ENCODE peak calls at places on chromosomes 1 and 21, in six cellular contexts. A is Calu3, E is NCI-H1092, X is amniotic epithelial cell, H is GM10248, S is WTC11. G is an unnamed sample.
A peak's percentile ranks its signal among the peaks of the same experiment; 100 is the strongest.

GRCh38 chr1:19202396-19202795 is 7.7 kb downstream of the UBR4 start:
- DNase-seq in E (no peak), X (peak; percentile 63), H (no peak), S (no peak), A (no peak), G (no peak)

GRCh38 chr1:25610822-25611630 is 5.6 kb upstream of the MAN1C1 start:
- DNase-seq in X (no peak), S (no peak), H (no peak), E (no peak), A (no peak), G (no peak)

GRCh38 chr1:218366322-218367052 is 21.4 kb downstream of the TGFB2 start:
- DNase-seq in X (no peak), H (no peak), A (no peak), E (peak; percentile 79), S (no peak), G (peak; percentile 61)

GRCh38 chr1:168636642-168637111 is 60.3 kb downstream of the XCL1 start:
- DNase-seq in X (peak; percentile 46), A (peak; percentile 65), S (no peak), H (no peak), E (no peak), G (no peak)

GRCh38 chr1:56577859-56578663 is 1.3 kb downstream of the PLPP3 start:
- DNase-seq in A (peak; percentile 65), S (peak; percentile 60), E (peak; percentile 57), X (peak; percentile 57), H (peak; percentile 32), G (peak; percentile 73)

GRCh38 chr1:48790397-48790796 is 13.7 kb upstream of the BEND5 start:
- DNase-seq in A (no peak), S (no peak), E (no peak), H (peak; percentile 17), X (no peak), G (no peak)

GRCh38 chr21:23541571-23541970 is 2065.7 kb downstream of the MRPL39 start:
- DNase-seq in A (no peak), H (no peak), E (no peak), S (no peak), X (no peak), G (no peak)

GRCh38 chr1:18989176-18989799 is 32.8 kb upstream of the IFFO2 start:
- DNase-seq in A (no peak), E (no peak), X (no peak), S (no peak), H (no peak), G (no peak)

GRCh38 chr1:234962340-234962989 is 166.2 kb downstream of the TOMM20 start:
- DNase-seq in E (no peak), X (peak; percentile 100), S (no peak), A (no peak), H (peak; percentile 67), G (no peak)

GRCh38 chr1:247445775-247446364 is 12.0 kb downstream of the OR2B11 start:
- DNase-seq in A (no peak), H (no peak), E (no peak), X (no peak), S (no peak), G (no peak)

GRCh38 chr21:43352568-43353281 is 74.2 kb downstream of the SIK1 start:
- DNase-seq in E (no peak), X (peak; percentile 55), H (peak; percentile 87), S (no peak), A (no peak), G (no peak)

GRCh38 chr1:225877570-225877969 is 4.6 kb downstream of the TMEM63A start:
- DNase-seq in S (peak; percentile 72), E (peak; percentile 21), X (peak; percentile 17), A (peak; percentile 88), H (no peak), G (peak; percentile 44)

GRCh38 chr1:228460830-228461229 is 26.4 kb upstream of the RNF187 start:
- DNase-seq in H (no peak), A (no peak), X (no peak), S (no peak), E (no peak), G (no peak)

GRCh38 chr1:172970186-172970585 is 80.6 kb downstream of the TNFSF18 start:
- DNase-seq in S (no peak), X (no peak), H (no peak), A (no peak), E (no peak), G (no peak)

GRCh38 chr1:204894031-204894430 is 23.4 kb downstream of the NFASC start:
- DNase-seq in S (no peak), X (no peak), H (no peak), E (no peak), A (no peak), G (no peak)

GRCh38 chr1:112541299-112541698 is 32.5 kb downstream of the WNT2B start:
- DNase-seq in A (no peak), H (no peak), E (no peak), S (no peak), X (no peak), G (no peak)

GRCh38 chr1:9823943-9824701 is at the start of gene CLSTN1:
- DNase-seq in H (peak; percentile 95), E (peak; percentile 87), A (peak; percentile 84), X (peak; percentile 73), S (peak; percentile 96), G (peak; percentile 36)

GRCh38 chr1:78240755-78241154 is 195.0 kb downstream of the GIPC2 start:
- DNase-seq in X (no peak), H (no peak), A (no peak), E (no peak), S (no peak), G (no peak)

GRCh38 chr1:6347641-6348487 is 45.7 kb downstream of the ACOT7 start:
- DNase-seq in S (peak; percentile 74), X (peak; percentile 22), H (peak; percentile 78), A (peak; percentile 59), E (no peak), G (no peak)

GRCh38 chr1:34696230-34696629 is 58.6 kb upstream of the GJB5 start:
- DNase-seq in S (no peak), X (no peak), A (peak; percentile 23), E (no peak), H (no peak), G (no peak)